ENCODE peak calls at places on chromosomes 5 and 9, in nine cellular contexts. One of them, this sample, is unnamed.

GRCh38 chr5:65742565-65743231 is 20.7 kb downstream of the NLN start:
- DNase-seq in pulmonary artery endothelial cell: peak
- DNase-seq in nucleus accumbens: no peak
- DNase-seq in PC-3: peak
- DNase-seq in stimulated activated CD4-positive, alpha-beta T cell treated with anti-CD3 and anti-CD28 coated beads, Interleukin-4, amount 100 ng/mL, for 1 hour: no peak
- DNase-seq in stimulated activated effector memory CD8-positive, alpha-beta T cell treated with anti-CD3 and anti-CD28 coated beads, Interleukin-12 subunit alpha, Interleukin-12 subunit beta, amount 100 ng/mL, for 72 hours: no peak
- DNase-seq in RKO: peak
- DNase-seq in foreskin fibroblast: peak
- DNase-seq in stomach: no peak
- DNase-seq in this sample: peak

GRCh38 chr9:126395439-126396212 is 69.0 kb downstream of the MVB12B start:
- DNase-seq in stimulated activated CD4-positive, alpha-beta T cell treated with anti-CD3 and anti-CD28 coated beads, Interleukin-4, amount 100 ng/mL, for 1 hour: no peak
- DNase-seq in stimulated activated effector memory CD8-positive, alpha-beta T cell treated with anti-CD3 and anti-CD28 coated beads, Interleukin-12 subunit alpha, Interleukin-12 subunit beta, amount 100 ng/mL, for 72 hours: no peak
- DNase-seq in foreskin fibroblast: peak
- DNase-seq in pulmonary artery endothelial cell: no peak
- DNase-seq in nucleus accumbens: no peak
- DNase-seq in RKO: peak
- DNase-seq in PC-3: peak
- DNase-seq in stomach: no peak
- DNase-seq in this sample: no peak

GRCh38 chr9:137138701-137139467 is at the start of gene GRIN1:
- DNase-seq in nucleus accumbens: no peak
- DNase-seq in RKO: no peak
- DNase-seq in PC-3: no peak
- DNase-seq in stimulated activated CD4-positive, alpha-beta T cell treated with anti-CD3 and anti-CD28 coated beads, Interleukin-4, amount 100 ng/mL, for 1 hour: peak
- DNase-seq in pulmonary artery endothelial cell: no peak
- DNase-seq in stimulated activated effector memory CD8-positive, alpha-beta T cell treated with anti-CD3 and anti-CD28 coated beads, Interleukin-12 subunit alpha, Interleukin-12 subunit beta, amount 100 ng/mL, for 72 hours: no peak
- DNase-seq in foreskin fibroblast: peak
- DNase-seq in stomach: no peak
- DNase-seq in this sample: no peak

GRCh38 chr5:160118349-160119141 is 705 bp downstream of the PWWP2A start:
- DNase-seq in stimulated activated effector memory CD8-positive, alpha-beta T cell treated with anti-CD3 and anti-CD28 coated beads, Interleukin-12 subunit alpha, Interleukin-12 subunit beta, amount 100 ng/mL, for 72 hours: peak
- DNase-seq in stimulated activated CD4-positive, alpha-beta T cell treated with anti-CD3 and anti-CD28 coated beads, Interleukin-4, amount 100 ng/mL, for 1 hour: peak
- DNase-seq in nucleus accumbens: peak
- DNase-seq in foreskin fibroblast: peak
- DNase-seq in PC-3: peak
- DNase-seq in RKO: peak
- DNase-seq in stomach: peak
- DNase-seq in pulmonary artery endothelial cell: no peak
- DNase-seq in this sample: no peak

GRCh38 chr5:112594060-112594850 is 143.4 kb upstream of the APC start:
- DNase-seq in nucleus accumbens: peak
- DNase-seq in stimulated activated CD4-positive, alpha-beta T cell treated with anti-CD3 and anti-CD28 coated beads, Interleukin-4, amount 100 ng/mL, for 1 hour: no peak
- DNase-seq in RKO: no peak
- DNase-seq in PC-3: peak
- DNase-seq in foreskin fibroblast: peak
- DNase-seq in stomach: no peak
- DNase-seq in stimulated activated effector memory CD8-positive, alpha-beta T cell treated with anti-CD3 and anti-CD28 coated beads, Interleukin-12 subunit alpha, Interleukin-12 subunit beta, amount 100 ng/mL, for 72 hours: no peak
- DNase-seq in pulmonary artery endothelial cell: no peak
- DNase-seq in this sample: no peak

GRCh38 chr5:142961435-142962171 is 191.4 kb downstream of the ARHGAP26 start:
- DNase-seq in RKO: no peak
- DNase-seq in stimulated activated CD4-positive, alpha-beta T cell treated with anti-CD3 and anti-CD28 coated beads, Interleukin-4, amount 100 ng/mL, for 1 hour: no peak
- DNase-seq in stimulated activated effector memory CD8-positive, alpha-beta T cell treated with anti-CD3 and anti-CD28 coated beads, Interleukin-12 subunit alpha, Interleukin-12 subunit beta, amount 100 ng/mL, for 72 hours: no peak
- DNase-seq in stomach: no peak
- DNase-seq in pulmonary artery endothelial cell: no peak
- DNase-seq in nucleus accumbens: no peak
- DNase-seq in foreskin fibroblast: no peak
- DNase-seq in PC-3: no peak
- DNase-seq in this sample: no peak

GRCh38 chr9:133487331-133487725 is 8.4 kb upstream of the SLC2A6 start:
- DNase-seq in RKO: no peak
- DNase-seq in pulmonary artery endothelial cell: no peak
- DNase-seq in PC-3: no peak
- DNase-seq in nucleus accumbens: no peak
- DNase-seq in stimulated activated CD4-positive, alpha-beta T cell treated with anti-CD3 and anti-CD28 coated beads, Interleukin-4, amount 100 ng/mL, for 1 hour: no peak
- DNase-seq in stomach: no peak
- DNase-seq in foreskin fibroblast: no peak
- DNase-seq in stimulated activated effector memory CD8-positive, alpha-beta T cell treated with anti-CD3 and anti-CD28 coated beads, Interleukin-12 subunit alpha, Interleukin-12 subunit beta, amount 100 ng/mL, for 72 hours: no peak
- DNase-seq in this sample: no peak

GRCh38 chr9:80649001-80649420 is 1040.3 kb downstream of the TLE1 start:
- DNase-seq in RKO: no peak
- DNase-seq in stimulated activated effector memory CD8-positive, alpha-beta T cell treated with anti-CD3 and anti-CD28 coated beads, Interleukin-12 subunit alpha, Interleukin-12 subunit beta, amount 100 ng/mL, for 72 hours: no peak
- DNase-seq in stomach: no peak
- DNase-seq in nucleus accumbens: no peak
- DNase-seq in stimulated activated CD4-positive, alpha-beta T cell treated with anti-CD3 and anti-CD28 coated beads, Interleukin-4, amount 100 ng/mL, for 1 hour: no peak
- DNase-seq in foreskin fibroblast: peak
- DNase-seq in PC-3: peak
- DNase-seq in pulmonary artery endothelial cell: no peak
- DNase-seq in this sample: no peak

GRCh38 chr5:125254267-125254666 is 507.8 kb upstream of the ZNF608 start:
- DNase-seq in foreskin fibroblast: no peak
- DNase-seq in nucleus accumbens: no peak
- DNase-seq in stimulated activated CD4-positive, alpha-beta T cell treated with anti-CD3 and anti-CD28 coated beads, Interleukin-4, amount 100 ng/mL, for 1 hour: no peak
- DNase-seq in RKO: no peak
- DNase-seq in pulmonary artery endothelial cell: no peak
- DNase-seq in stomach: no peak
- DNase-seq in PC-3: no peak
- DNase-seq in stimulated activated effector memory CD8-positive, alpha-beta T cell treated with anti-CD3 and anti-CD28 coated beads, Interleukin-12 subunit alpha, Interleukin-12 subunit beta, amount 100 ng/mL, for 72 hours: no peak
- DNase-seq in this sample: no peak

GRCh38 chr5:606526-607399 is 5.4 kb upstream of the CEP72 start:
- DNase-seq in foreskin fibroblast: no peak
- DNase-seq in nucleus accumbens: no peak
- DNase-seq in RKO: no peak
- DNase-seq in pulmonary artery endothelial cell: no peak
- DNase-seq in PC-3: no peak
- DNase-seq in stimulated activated CD4-positive, alpha-beta T cell treated with anti-CD3 and anti-CD28 coated beads, Interleukin-4, amount 100 ng/mL, for 1 hour: no peak
- DNase-seq in stomach: peak
- DNase-seq in stimulated activated effector memory CD8-positive, alpha-beta T cell treated with anti-CD3 and anti-CD28 coated beads, Interleukin-12 subunit alpha, Interleukin-12 subunit beta, amount 100 ng/mL, for 72 hours: no peak
- DNase-seq in this sample: no peak

GRCh38 chr5:90940227-90940995 is 381.8 kb downstream of the ADGRV1 start:
- DNase-seq in stimulated activated CD4-positive, alpha-beta T cell treated with anti-CD3 and anti-CD28 coated beads, Interleukin-4, amount 100 ng/mL, for 1 hour: peak
- DNase-seq in nucleus accumbens: no peak
- DNase-seq in foreskin fibroblast: peak
- DNase-seq in stimulated activated effector memory CD8-positive, alpha-beta T cell treated with anti-CD3 and anti-CD28 coated beads, Interleukin-12 subunit alpha, Interleukin-12 subunit beta, amount 100 ng/mL, for 72 hours: peak
- DNase-seq in stomach: no peak
- DNase-seq in RKO: peak
- DNase-seq in PC-3: peak
- DNase-seq in pulmonary artery endothelial cell: no peak
- DNase-seq in this sample: no peak

GRCh38 chr5:143065185-143065584 is 295.0 kb downstream of the ARHGAP26 start:
- DNase-seq in stomach: no peak
- DNase-seq in foreskin fibroblast: peak
- DNase-seq in pulmonary artery endothelial cell: no peak
- DNase-seq in stimulated activated effector memory CD8-positive, alpha-beta T cell treated with anti-CD3 and anti-CD28 coated beads, Interleukin-12 subunit alpha, Interleukin-12 subunit beta, amount 100 ng/mL, for 72 hours: no peak
- DNase-seq in stimulated activated CD4-positive, alpha-beta T cell treated with anti-CD3 and anti-CD28 coated beads, Interleukin-4, amount 100 ng/mL, for 1 hour: no peak
- DNase-seq in PC-3: no peak
- DNase-seq in RKO: no peak
- DNase-seq in nucleus accumbens: no peak
- DNase-seq in this sample: no peak

GRCh38 chr5:169728-170094 is 21.6 kb upstream of the LRRC14B start:
- DNase-seq in stomach: no peak
- DNase-seq in foreskin fibroblast: no peak
- DNase-seq in stimulated activated CD4-positive, alpha-beta T cell treated with anti-CD3 and anti-CD28 coated beads, Interleukin-4, amount 100 ng/mL, for 1 hour: no peak
- DNase-seq in nucleus accumbens: no peak
- DNase-seq in stimulated activated effector memory CD8-positive, alpha-beta T cell treated with anti-CD3 and anti-CD28 coated beads, Interleukin-12 subunit alpha, Interleukin-12 subunit beta, amount 100 ng/mL, for 72 hours: no peak
- DNase-seq in pulmonary artery endothelial cell: no peak
- DNase-seq in PC-3: no peak
- DNase-seq in RKO: no peak
- DNase-seq in this sample: no peak

GRCh38 chr9:111386386-111386785 is 56.4 kb upstream of the OR2K2 start:
- DNase-seq in stimulated activated CD4-positive, alpha-beta T cell treated with anti-CD3 and anti-CD28 coated beads, Interleukin-4, amount 100 ng/mL, for 1 hour: no peak
- DNase-seq in nucleus accumbens: no peak
- DNase-seq in foreskin fibroblast: no peak
- DNase-seq in stimulated activated effector memory CD8-positive, alpha-beta T cell treated with anti-CD3 and anti-CD28 coated beads, Interleukin-12 subunit alpha, Interleukin-12 subunit beta, amount 100 ng/mL, for 72 hours: no peak
- DNase-seq in pulmonary artery endothelial cell: no peak
- DNase-seq in RKO: no peak
- DNase-seq in PC-3: peak
- DNase-seq in stomach: no peak
- DNase-seq in this sample: no peak